ENCODE peak calls at places on chromosomes 12 and 14, in nine cellular contexts. One of them, this sample, is unnamed.

GRCh38 chr14:91078095-91078737 is 17.8 kb upstream of the RPS6KA5 start:
- DNase-seq in HFF-Myc: no peak
- DNase-seq in stimulated activated CD4-positive, alpha-beta T cell treated with anti-CD3 and anti-CD28 coated beads, Interleukin-4, amount 100 ng/mL, for 24 hours: peak; percentile 72
- DNase-seq in NCI-H1417: no peak
- DNase-seq in EL: no peak
- DNase-seq in effector CD4-positive, alpha-beta T cell: peak; percentile 5
- DNase-seq in astrocyte: no peak
- DNase-seq in M059J: no peak
- DNase-seq in H1: no peak
- DNase-seq in this sample: no peak

GRCh38 chr14:99872786-99873440 is 79.7 kb downstream of the EML1 start:
- DNase-seq in HFF-Myc: no peak
- DNase-seq in stimulated activated CD4-positive, alpha-beta T cell treated with anti-CD3 and anti-CD28 coated beads, Interleukin-4, amount 100 ng/mL, for 24 hours: no peak
- DNase-seq in NCI-H1417: peak; percentile 10
- DNase-seq in EL: no peak
- DNase-seq in effector CD4-positive, alpha-beta T cell: no peak
- DNase-seq in astrocyte: peak; percentile 4
- DNase-seq in M059J: peak; percentile 11
- DNase-seq in H1: peak; percentile 57
- DNase-seq in this sample: no peak

GRCh38 chr14:65981192-65981843 is 504.9 kb upstream of the CCDC196 start:
- DNase-seq in HFF-Myc: no peak
- DNase-seq in stimulated activated CD4-positive, alpha-beta T cell treated with anti-CD3 and anti-CD28 coated beads, Interleukin-4, amount 100 ng/mL, for 24 hours: no peak
- DNase-seq in NCI-H1417: no peak
- DNase-seq in EL: no peak
- DNase-seq in effector CD4-positive, alpha-beta T cell: no peak
- DNase-seq in astrocyte: no peak
- DNase-seq in M059J: no peak
- DNase-seq in H1: no peak
- DNase-seq in this sample: peak; percentile 54

GRCh38 chr14:84197704-84198103 is 1332.2 kb upstream of the FLRT2 start:
- DNase-seq in HFF-Myc: no peak
- DNase-seq in stimulated activated CD4-positive, alpha-beta T cell treated with anti-CD3 and anti-CD28 coated beads, Interleukin-4, amount 100 ng/mL, for 24 hours: no peak
- DNase-seq in NCI-H1417: no peak
- DNase-seq in EL: no peak
- DNase-seq in effector CD4-positive, alpha-beta T cell: no peak
- DNase-seq in astrocyte: no peak
- DNase-seq in M059J: no peak
- DNase-seq in H1: no peak
- DNase-seq in this sample: no peak

GRCh38 chr14:35222324-35222723 is 69.9 kb upstream of the PSMA6 start:
- DNase-seq in HFF-Myc: no peak
- DNase-seq in stimulated activated CD4-positive, alpha-beta T cell treated with anti-CD3 and anti-CD28 coated beads, Interleukin-4, amount 100 ng/mL, for 24 hours: no peak
- DNase-seq in NCI-H1417: no peak
- DNase-seq in EL: no peak
- DNase-seq in effector CD4-positive, alpha-beta T cell: no peak
- DNase-seq in astrocyte: no peak
- DNase-seq in M059J: no peak
- DNase-seq in H1: no peak
- DNase-seq in this sample: no peak

GRCh38 chr12:89299951-89300350 is 52.4 kb downstream of the DUSP6 start:
- DNase-seq in HFF-Myc: no peak
- DNase-seq in stimulated activated CD4-positive, alpha-beta T cell treated with anti-CD3 and anti-CD28 coated beads, Interleukin-4, amount 100 ng/mL, for 24 hours: no peak
- DNase-seq in NCI-H1417: no peak
- DNase-seq in EL: no peak
- DNase-seq in effector CD4-positive, alpha-beta T cell: no peak
- DNase-seq in astrocyte: no peak
- DNase-seq in M059J: no peak
- DNase-seq in H1: no peak
- DNase-seq in this sample: no peak

GRCh38 chr12:65022441-65022840 is 98.7 kb downstream of the WIF1 start:
- DNase-seq in HFF-Myc: no peak
- DNase-seq in stimulated activated CD4-positive, alpha-beta T cell treated with anti-CD3 and anti-CD28 coated beads, Interleukin-4, amount 100 ng/mL, for 24 hours: no peak
- DNase-seq in NCI-H1417: no peak
- DNase-seq in EL: no peak
- DNase-seq in effector CD4-positive, alpha-beta T cell: no peak
- DNase-seq in astrocyte: no peak
- DNase-seq in M059J: no peak
- DNase-seq in H1: no peak
- DNase-seq in this sample: no peak

GRCh38 chr12:9745191-9745590 is 12.3 kb upstream of the CLECL1 start:
- DNase-seq in HFF-Myc: no peak
- DNase-seq in stimulated activated CD4-positive, alpha-beta T cell treated with anti-CD3 and anti-CD28 coated beads, Interleukin-4, amount 100 ng/mL, for 24 hours: no peak
- DNase-seq in NCI-H1417: no peak
- DNase-seq in EL: no peak
- DNase-seq in effector CD4-positive, alpha-beta T cell: no peak
- DNase-seq in astrocyte: no peak
- DNase-seq in M059J: peak; percentile 37
- DNase-seq in H1: no peak
- DNase-seq in this sample: no peak

GRCh38 chr14:21084988-21085853 is 13.2 kb downstream of the ZNF219 start:
- DNase-seq in HFF-Myc: no peak
- DNase-seq in stimulated activated CD4-positive, alpha-beta T cell treated with anti-CD3 and anti-CD28 coated beads, Interleukin-4, amount 100 ng/mL, for 24 hours: no peak
- DNase-seq in NCI-H1417: no peak
- DNase-seq in EL: peak; percentile 78
- DNase-seq in effector CD4-positive, alpha-beta T cell: no peak
- DNase-seq in astrocyte: peak; percentile 79
- DNase-seq in M059J: peak; percentile 47
- DNase-seq in H1: no peak
- DNase-seq in this sample: no peak